ENCODE peak calls at places on chromosomes 1 and 21, in seven cellular contexts. X is HuH-7.5, Z is KBM-7, V is NCI-H748 treated with DMSO at 0.1 percent for 48 hours, P is GM23248, E is GM03348, F is sigmoid colon. S is an unnamed sample.

GRCh38 chr1:67347688-67348472 is 40.2 kb downstream of the IL12RB2 start:
- DNase-seq in X (peak), Z (peak), V (peak), P (peak), E (peak), F (no peak), S (no peak)

GRCh38 chr21:42332557-42332956 is 17.3 kb upstream of the TFF3 start:
- DNase-seq in X (no peak), Z (no peak), V (no peak), P (no peak), E (no peak), F (no peak), S (no peak)

GRCh38 chr1:7207875-7208646 is 422.8 kb downstream of the CAMTA1 start:
- DNase-seq in X (peak), Z (peak), V (peak), P (peak), E (peak), F (no peak), S (no peak)

GRCh38 chr1:38274974-38275373 is 228.4 kb upstream of the POU3F1 start:
- DNase-seq in X (no peak), Z (no peak), V (no peak), P (no peak), E (no peak), F (peak), S (no peak)

GRCh38 chr1:63863137-63863536 is 89.3 kb downstream of the ROR1 start:
- DNase-seq in X (no peak), Z (no peak), V (no peak), P (no peak), E (no peak), F (no peak), S (no peak)

GRCh38 chr1:98405581-98406059 is 255.9 kb upstream of the SNX7 start:
- DNase-seq in X (no peak), Z (no peak), V (no peak), P (no peak), E (no peak), F (no peak), S (no peak)

GRCh38 chr1:53121319-53122172 is 20.9 kb downstream of the SLC1A7 start:
- DNase-seq in X (peak), Z (no peak), V (no peak), P (peak), E (peak), F (peak), S (no peak)

GRCh38 chr1:31095298-31095981 is 29.9 kb upstream of the PUM1 start:
- DNase-seq in X (no peak), Z (no peak), V (no peak), P (peak), E (peak), F (no peak), S (no peak)

GRCh38 chr1:180040034-180040433 is 85.4 kb downstream of the CEP350 start:
- DNase-seq in X (no peak), Z (peak), V (no peak), P (peak), E (peak), F (no peak), S (no peak)

GRCh38 chr1:84619383-84620093 is 45.3 kb upstream of the CTBS start:
- DNase-seq in X (no peak), Z (peak), V (peak), P (peak), E (peak), F (no peak), S (no peak)

GRCh38 chr1:29504266-29504665 is 267.9 kb downstream of the PTPRU start:
- DNase-seq in X (no peak), Z (no peak), V (no peak), P (peak), E (no peak), F (no peak), S (no peak)

GRCh38 chr1:239125027-239125426 is 261.3 kb upstream of the CHRM3 start:
- DNase-seq in X (no peak), Z (no peak), V (no peak), P (no peak), E (no peak), F (no peak), S (no peak)

GRCh38 chr1:228905579-228905978 is 170.3 kb downstream of the RHOU start:
- DNase-seq in X (no peak), Z (no peak), V (no peak), P (no peak), E (no peak), F (no peak), S (no peak)

GRCh38 chr21:36477559-36477958 is 2.4 kb downstream of the CLDN14 start:
- DNase-seq in X (no peak), Z (no peak), V (no peak), P (no peak), E (no peak), F (no peak), S (no peak)

GRCh38 chr1:178267646-178268094 is 173.8 kb downstream of the RASAL2 start:
- DNase-seq in X (no peak), Z (no peak), V (no peak), P (peak), E (peak), F (no peak), S (no peak)

GRCh38 chr1:184888505-184888904 is 85.8 kb downstream of the NIBAN1 start:
- DNase-seq in X (peak), Z (no peak), V (no peak), P (peak), E (peak), F (no peak), S (no peak)

GRCh38 chr1:208089971-208090755 is 154.0 kb downstream of the PLXNA2 start:
- DNase-seq in X (no peak), Z (no peak), V (no peak), P (peak), E (peak), F (peak), S (no peak)

GRCh38 chr1:30253807-30254440 is 469.5 kb downstream of the MATN1 start:
- DNase-seq in X (no peak), Z (no peak), V (no peak), P (no peak), E (no peak), F (no peak), S (no peak)

GRCh38 chr1:244409648-244410164 is 42.0 kb downstream of the ADSS2 start:
- DNase-seq in X (no peak), Z (no peak), V (no peak), P (no peak), E (no peak), F (no peak), S (no peak)

GRCh38 chr1:1554550-1554925 is 14.1 kb upstream of the TMEM240 start:
- DNase-seq in X (no peak), Z (no peak), V (no peak), P (peak), E (no peak), F (no peak), S (no peak)

GRCh38 chr1:230594374-230594773 is 47.9 kb upstream of the COG2 start:
- DNase-seq in X (no peak), Z (no peak), V (no peak), P (peak), E (no peak), F (no peak), S (no peak)

GRCh38 chr1:154158307-154159125 is 3.6 kb upstream of the NUP210L start:
- DNase-seq in X (no peak), Z (peak), V (no peak), P (no peak), E (no peak), F (no peak), S (no peak)

GRCh38 chr1:201448981-201449380 is 20.0 kb downstream of the PHLDA3 start:
- DNase-seq in X (no peak), Z (no peak), V (no peak), P (no peak), E (no peak), F (peak), S (no peak)

GRCh38 chr21:27721675-27722074 is 754.8 kb upstream of the ADAMTS5 start:
- DNase-seq in X (no peak), Z (no peak), V (no peak), P (no peak), E (no peak), F (no peak), S (no peak)

GRCh38 chr21:15264084-15264483 is 199.3 kb upstream of the NRIP1 start:
- DNase-seq in X (no peak), Z (no peak), V (no peak), P (no peak), E (no peak), F (no peak), S (no peak)